ENCODE peak calls at places on chromosome 17, in four cellular contexts. O, Q, D and X are unnamed samples.

GRCh38 chr17:68458260-68459029 is 1.1 kb upstream of the WIPI1 start:
- DNase-seq in O (no peak), Q (no peak), D (no peak), X (no peak)

GRCh38 chr17:50301891-50302584 is 27.8 kb downstream of the TMEM92 start:
- DNase-seq in Q (no peak), O (no peak), D (no peak), X (no peak)

GRCh38 chr17:28491286-28491685 is 14.9 kb upstream of the FOXN1 start:
- DNase-seq in O (no peak), D (no peak), Q (no peak), X (no peak)

GRCh38 chr17:9211133-9211765 is 189.9 kb downstream of the NTN1 start:
- DNase-seq in D (no peak), Q (no peak), O (no peak), X (no peak)

GRCh38 chr17:35056013-35056412 is 7.5 kb downstream of the RFFL start:
- DNase-seq in D (no peak), O (no peak), Q (peak), X (no peak)

GRCh38 chr17:80045703-80046102 is 9.3 kb downstream of the CCDC40 start:
- DNase-seq in Q (no peak), D (no peak), O (no peak), X (no peak)

GRCh38 chr17:58840820-58841612 is 85.4 kb downstream of the PPM1E start:
- DNase-seq in D (no peak), O (no peak), Q (no peak), X (peak)

GRCh38 chr17:81612172-81612571 is 24.7 kb downstream of the NPLOC4 start:
- DNase-seq in O (no peak), D (no peak), Q (no peak), X (no peak)

GRCh38 chr17:76578376-76578775 is 7.3 kb downstream of the ST6GALNAC2 start:
- DNase-seq in D (peak), Q (no peak), O (no peak), X (no peak)

GRCh38 chr17:12282056-12282455 is 261.4 kb downstream of the MAP2K4 start:
- DNase-seq in D (peak), O (no peak), Q (no peak), X (no peak)

GRCh38 chr17:17966399-17966798 is 5.8 kb downstream of the TOM1L2 start:
- DNase-seq in Q (no peak), O (no peak), D (no peak), X (no peak)

GRCh38 chr17:3885970-3886369 is 6.9 kb downstream of the CAMKK1 start:
- DNase-seq in Q (no peak), D (peak), O (no peak), X (no peak)

GRCh38 chr17:44326867-44327444 is 2.3 kb upstream of the SLC25A39 start:
- DNase-seq in Q (peak), O (peak), D (peak), X (peak)

GRCh38 chr17:58531661-58532554 is 17.5 kb upstream of the MTMR4 start:
- DNase-seq in D (peak), O (peak), Q (peak), X (peak)

GRCh38 chr17:74427048-74427762 is 4.7 kb upstream of the GPRC5C start:
- DNase-seq in O (peak), D (no peak), Q (no peak), X (no peak)

GRCh38 chr17:69761011-69761410 is 314.0 kb upstream of the KCNJ16 start:
- DNase-seq in Q (no peak), O (no peak), D (no peak), X (no peak)

GRCh38 chr17:47850373-47850691 is 631 bp downstream of the SP6 start:
- DNase-seq in Q (no peak), D (no peak), O (no peak), X (no peak)

GRCh38 chr17:72123496-72123963 is 2.7 kb downstream of the SOX9 start:
- DNase-seq in O (no peak), Q (peak), D (no peak), X (no peak)

GRCh38 chr17:38703742-38704644 is 1.1 kb upstream of the MLLT6 start:
- DNase-seq in D (no peak), O (peak), Q (peak), X (peak)

GRCh38 chr17:66837883-66838665 is 3.2 kb downstream of the CACNG5 start:
- DNase-seq in Q (no peak), O (no peak), D (no peak), X (no peak)

GRCh38 chr17:75774471-75774987 is 9.5 kb upstream of the GALK1 start:
- DNase-seq in O (peak), Q (no peak), D (no peak), X (no peak)

GRCh38 chr17:59365383-59365981 is 34.0 kb downstream of the YPEL2 start:
- DNase-seq in O (no peak), Q (no peak), D (no peak), X (no peak)

GRCh38 chr17:78529871-78530670 is 47.1 kb downstream of the DNAH17 start:
- DNase-seq in D (no peak), Q (no peak), O (peak), X (no peak)

GRCh38 chr17:77497578-77497934 is 356.8 kb downstream of the SEC14L1 start:
- DNase-seq in O (peak), Q (no peak), D (no peak), X (no peak)

GRCh38 chr17:5418858-5419355 is 555 bp downstream of the NUP88 start:
- DNase-seq in D (peak), Q (no peak), O (peak), X (no peak)

GRCh38 chr17:147796-148740 is 10.7 kb downstream of the SCGB1C2 start:
- DNase-seq in Q (no peak), D (no peak), O (no peak), X (peak)

GRCh38 chr17:21286066-21286770 is 1.7 kb downstream of the MAP2K3 start:
- DNase-seq in O (peak), D (peak), Q (no peak), X (peak)

GRCh38 chr17:81339502-81340296 is 44.6 kb upstream of the SLC38A10 start:
- DNase-seq in D (no peak), O (peak), Q (no peak), X (no peak)

GRCh38 chr17:69565447-69565846 is 150.9 kb downstream of the MAP2K6 start:
- DNase-seq in O (no peak), D (no peak), Q (no peak), X (no peak)

GRCh38 chr17:9173386-9173983 is 152.2 kb downstream of the NTN1 start:
- DNase-seq in Q (no peak), O (no peak), D (no peak), X (no peak)

GRCh38 chr17:80171681-80172080 is 1.9 kb downstream of the CARD14 start:
- DNase-seq in O (no peak), Q (no peak), D (no peak), X (no peak)

GRCh38 chr17:17356931-17357270 is 53.7 kb downstream of the NT5M start:
- DNase-seq in O (no peak), Q (no peak), D (no peak), X (no peak)

GRCh38 chr17:75783069-75783783 is 1.4 kb upstream of the UNK start:
- DNase-seq in Q (no peak), D (peak), O (no peak), X (no peak)

GRCh38 chr17:27076814-27077213 is 217.1 kb upstream of the WSB1 start:
- DNase-seq in O (no peak), D (no peak), Q (no peak), X (no peak)
- TF ChIP-seq CTCF in O (no peak), D (no peak), Q (no peak), X (no peak)

GRCh38 chr17:40402668-40403067 is 15.0 kb downstream of the TOP2A start:
- DNase-seq in O (no peak), Q (no peak), D (no peak), X (no peak)
- TF ChIP-seq CTCF in O (no peak), Q (no peak), D (no peak), X (no peak)

DNA sequence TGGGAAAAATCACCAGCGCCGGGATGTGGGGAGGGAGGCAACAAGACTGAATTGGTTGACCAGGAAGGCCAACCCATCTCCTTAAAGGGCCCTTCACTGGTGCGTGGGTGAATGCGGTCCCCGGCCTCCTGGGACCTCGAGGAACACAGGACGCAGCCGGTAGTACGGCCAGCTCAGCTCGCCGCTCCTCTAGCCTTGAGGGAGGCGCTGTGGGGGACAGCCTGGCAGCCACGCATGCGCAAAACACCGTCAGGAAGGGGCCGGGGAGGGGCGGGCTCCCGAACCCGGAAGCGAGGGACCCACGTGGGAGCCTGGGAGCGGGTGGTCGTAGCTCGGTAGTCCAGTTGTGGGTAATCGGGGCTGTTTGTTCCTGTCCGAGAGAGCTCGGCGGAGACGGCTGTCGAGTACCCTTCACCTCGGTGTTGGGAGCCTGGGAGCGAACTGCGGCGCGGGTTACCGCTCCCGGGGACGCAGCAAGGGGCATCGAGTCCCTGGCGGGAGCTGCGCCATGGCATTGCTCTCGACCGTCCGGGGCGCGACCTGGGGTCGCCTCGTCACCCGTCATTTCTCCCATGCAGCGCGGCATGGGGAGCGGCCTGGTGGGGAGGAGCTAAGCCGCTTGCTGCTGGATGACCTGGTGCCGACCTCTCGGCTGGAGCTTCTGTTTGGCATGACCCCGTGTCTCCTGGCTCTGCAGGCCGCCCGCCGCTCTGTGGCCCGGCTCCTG is at the start of gene MRM1:
- DNase-seq in Q (peak), O (peak), D (peak), X (peak)
- TF ChIP-seq CTCF in Q (no peak), O (no peak), D (no peak), X (no peak)

GRCh38 chr17:1629647-1630310 is 1.1 kb upstream of the SLC43A2 start:
- DNase-seq in O (peak), D (no peak), Q (peak), X (peak)
- TF ChIP-seq CTCF in O (peak), D (peak), Q (peak), X (peak)

DNA sequence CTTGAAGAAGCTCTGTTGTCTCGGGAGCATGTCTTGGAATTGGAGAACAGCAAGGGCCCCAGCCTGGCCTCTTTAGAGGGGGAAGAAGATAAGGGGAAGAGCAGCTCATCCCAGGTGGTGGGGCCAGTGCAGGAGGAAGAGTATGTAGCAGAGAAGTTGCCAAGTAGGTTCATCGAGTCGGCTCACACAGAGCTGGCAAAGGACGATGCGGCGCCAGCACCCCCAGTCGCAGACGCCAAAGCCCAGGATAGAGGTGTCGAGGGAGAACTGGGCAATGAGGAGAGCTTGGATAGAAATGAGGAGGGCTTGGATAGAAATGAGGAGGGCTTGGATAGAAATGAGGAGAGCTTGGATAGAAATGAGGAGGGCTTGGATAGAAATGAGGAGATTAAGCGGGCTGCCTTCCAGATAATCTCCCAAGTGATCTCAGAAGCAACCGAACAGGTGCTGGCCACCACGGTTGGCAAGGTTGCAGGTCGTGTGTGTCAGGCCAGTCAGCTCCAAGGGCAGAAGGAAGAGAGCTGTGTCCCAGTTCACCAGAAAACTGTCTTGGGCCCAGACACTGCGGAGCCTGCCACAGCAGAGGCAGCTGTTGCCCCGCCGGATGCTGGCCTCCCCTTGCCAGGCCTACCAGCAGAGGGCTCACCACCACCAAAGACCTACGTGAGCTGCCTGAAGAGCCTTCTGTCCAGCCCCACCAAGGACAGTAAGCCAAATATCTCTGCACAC is 21.2 kb downstream of the AKAP1 start:
- DNase-seq in O (peak), D (no peak), Q (peak), X (peak)
- TF ChIP-seq CTCF in O (peak), D (peak), Q (peak), X (no peak)

DNA sequence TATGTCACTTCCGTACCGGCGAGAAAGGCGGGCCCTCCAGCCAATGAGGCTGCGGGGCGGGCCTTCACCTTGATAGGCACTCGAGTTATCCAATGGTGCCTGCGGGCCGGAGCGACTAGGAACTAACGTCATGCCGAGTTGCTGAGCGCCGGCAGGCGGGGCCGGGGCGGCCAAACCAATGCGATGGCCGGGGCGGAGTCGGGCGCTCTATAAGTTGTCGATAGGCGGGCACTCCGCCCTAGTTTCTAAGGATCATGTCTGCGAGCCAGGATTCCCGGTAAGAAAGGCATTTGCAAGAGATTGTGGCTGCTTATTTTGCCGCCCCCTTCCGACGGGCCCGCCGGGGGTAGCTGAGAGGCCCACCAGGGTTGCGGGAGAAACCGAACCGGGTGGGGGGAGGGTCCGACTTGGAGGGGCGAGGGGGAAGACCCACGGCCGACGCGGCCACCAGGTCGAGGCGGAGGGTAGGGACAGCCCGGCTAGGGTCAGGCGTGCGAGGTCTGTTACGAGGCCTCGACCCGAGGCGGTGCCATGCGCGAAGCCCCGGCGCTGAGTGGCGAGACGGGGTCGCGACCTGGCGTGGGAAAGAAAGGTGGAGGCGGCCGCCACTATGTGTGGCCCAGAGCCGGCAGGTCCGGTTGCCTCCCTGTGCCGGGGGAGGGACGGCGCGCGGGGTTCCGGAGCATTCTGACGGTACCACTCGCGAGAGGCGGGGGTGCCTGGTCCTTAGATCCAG is 6.7 kb upstream of the CD68 start:
- DNase-seq in D (peak), O (peak), Q (peak), X (peak)
- TF ChIP-seq CTCF in D (no peak), O (no peak), Q (no peak), X (no peak)

GRCh38 chr17:41986634-41987033 is 20.0 kb downstream of the CNP start:
- DNase-seq in Q (no peak), O (no peak), D (no peak), X (no peak)

GRCh38 chr17:41985919-41986318 is 19.3 kb downstream of the CNP start:
- DNase-seq in O (no peak), Q (no peak), D (no peak), X (no peak)

GRCh38 chr17:41982026-41982989 is 15.7 kb downstream of the CNP start:
- DNase-seq in Q (no peak), D (no peak), O (no peak), X (no peak)

GRCh38 chr17:41987642-41988041 is 21.0 kb downstream of the CNP start:
- DNase-seq in D (no peak), Q (no peak), O (no peak), X (no peak)

GRCh38 chr17:41984454-41984853 is 17.9 kb downstream of the CNP start:
- DNase-seq in D (no peak), Q (no peak), O (no peak), X (no peak)
- TF ChIP-seq CTCF in D (no peak), Q (no peak), O (no peak), X (no peak)

GRCh38 chr17:19755821-19756510 is 7.9 kb upstream of the ALDH3A1 start:
- DNase-seq in O (no peak), D (no peak), Q (no peak), X (no peak)

GRCh38 chr17:19753661-19754463 is 5.8 kb upstream of the ALDH3A1 start:
- DNase-seq in O (peak), D (no peak), Q (no peak), X (no peak)

GRCh38 chr17:19756551-19756950 is 8.5 kb upstream of the ALDH3A1 start:
- DNase-seq in Q (no peak), D (no peak), O (no peak), X (no peak)

GRCh38 chr17:19757536-19758180 is 9.6 kb upstream of the ALDH3A1 start:
- DNase-seq in Q (no peak), O (no peak), D (no peak), X (no peak)

GRCh38 chr17:19755392-19755791 is 7.3 kb upstream of the ALDH3A1 start:
- DNase-seq in D (no peak), O (no peak), Q (no peak), X (no peak)
- TF ChIP-seq CTCF in D (no peak), O (no peak), Q (no peak), X (no peak)